ENCODE peak calls at places on chromosomes 2 and 18, in five cellular contexts. P is B cell, J is AG04450, Q is WTC11, N is mesothelial cell of epicardium. L is an unnamed sample.

GRCh38 chr2:37526323-37526722 is 145.1 kb downstream of the CDC42EP3 start:
- DNase-seq in P (no peak), J (no peak), Q (no peak), N (no peak), L (no peak)

GRCh38 chr2:156455366-156455975 is 19.3 kb downstream of the GPD2 start:
- DNase-seq in P (no peak), J (no peak), Q (no peak), N (no peak), L (no peak)

GRCh38 chr2:62653582-62654422 is 51.7 kb upstream of the EHBP1 start:
- DNase-seq in P (no peak), J (no peak), Q (no peak), N (no peak), L (no peak)

GRCh38 chr2:43269074-43269572 is 42.7 kb upstream of the ZFP36L2 start:
- DNase-seq in P (no peak), J (peak; percentile 92), Q (no peak), N (no peak), L (peak; percentile 80)

GRCh38 chr2:121771976-121772742 is 16.7 kb downstream of the TSN start:
- DNase-seq in P (no peak), J (peak; percentile 15), Q (no peak), N (no peak), L (no peak)

GRCh38 chr18:33231474-33232317 is 208.8 kb downstream of the CCDC178 start:
- DNase-seq in P (peak; percentile 52), J (peak; percentile 24), Q (peak; percentile 88), N (peak; percentile 71), L (peak; percentile 5)

GRCh38 chr2:66462196-66462825 is 27.4 kb downstream of the MEIS1 start:
- DNase-seq in P (no peak), J (no peak), Q (no peak), N (no peak), L (no peak)

GRCh38 chr2:127261835-127262234 is 32.1 kb downstream of the ERCC3 start:
- DNase-seq in P (no peak), J (no peak), Q (no peak), N (no peak), L (peak; percentile 48)

GRCh38 chr2:36482576-36483214 is 115.3 kb downstream of the FEZ2 start:
- DNase-seq in P (no peak), J (peak; percentile 55), Q (no peak), N (no peak), L (no peak)

GRCh38 chr18:11994708-11995444 is 13.6 kb downstream of the IMPA2 start:
- DNase-seq in P (no peak), J (no peak), Q (peak; percentile 56), N (no peak), L (no peak)

DNA sequence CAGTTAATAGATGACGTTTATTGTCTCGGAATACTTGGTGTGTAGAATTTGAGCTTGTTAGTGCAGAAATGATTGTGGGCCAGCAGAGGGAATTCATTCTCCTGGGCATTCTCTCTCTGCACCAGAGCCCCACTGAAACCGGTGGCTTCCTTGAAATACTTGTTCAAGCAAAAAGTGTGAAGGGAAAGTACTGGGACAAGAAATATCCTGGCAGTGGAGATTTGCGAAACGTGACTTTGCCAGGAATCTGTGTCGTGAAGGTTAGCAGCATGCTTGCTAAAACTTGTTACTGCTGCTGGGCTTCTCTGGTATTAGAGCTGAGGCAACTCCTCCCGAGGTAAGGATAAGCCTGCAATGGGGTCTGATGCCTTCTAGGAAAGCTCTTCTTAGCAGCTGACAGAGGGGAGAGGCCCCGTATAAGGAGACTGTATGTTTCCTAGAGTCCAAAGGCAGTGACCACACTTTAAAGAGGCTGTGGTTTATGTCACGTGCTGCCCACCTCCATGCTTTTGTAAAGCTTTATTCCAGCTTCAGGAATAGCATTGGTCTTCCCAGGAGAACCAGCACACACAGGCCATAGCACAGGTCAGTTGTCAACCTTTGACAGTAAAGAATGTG is 2.1 kb downstream of the ITGA6 start:
- DNase-seq in P (no peak), J (no peak), Q (no peak), N (no peak), L (no peak)
- TF ChIP-seq CTCF in P (no peak), J (peak; percentile 43), Q (no peak), N (no peak), L (peak; percentile 31)

GRCh38 chr2:70188460-70188859 is 2.4 kb downstream of the C2orf42 start:
- DNase-seq in P (no peak), J (no peak), Q (no peak), N (no peak), L (peak; percentile 11)

GRCh38 chr2:70190086-70190412 is 770 bp downstream of the C2orf42 start:
- DNase-seq in P (no peak), J (no peak), Q (no peak), N (no peak), L (peak; percentile 4)

GRCh38 chr2:70191244-70191735 is 471 bp upstream of the C2orf42 start:
- DNase-seq in P (no peak), J (no peak), Q (no peak), N (no peak), L (no peak)

GRCh38 chr2:70192516-70192915 is 1.7 kb upstream of the C2orf42 start:
- DNase-seq in P (no peak), J (no peak), Q (no peak), N (no peak), L (no peak)

GRCh38 chr2:70190413-70191243 is at the start of gene C2orf42:
- DNase-seq in P (peak; percentile 97), J (peak; percentile 94), Q (peak; percentile 88), N (peak; percentile 90), L (peak; percentile 90)
- TF ChIP-seq CTCF in P (no peak), J (peak; percentile 22), Q (no peak), N (no peak), L (no peak)

DNA sequence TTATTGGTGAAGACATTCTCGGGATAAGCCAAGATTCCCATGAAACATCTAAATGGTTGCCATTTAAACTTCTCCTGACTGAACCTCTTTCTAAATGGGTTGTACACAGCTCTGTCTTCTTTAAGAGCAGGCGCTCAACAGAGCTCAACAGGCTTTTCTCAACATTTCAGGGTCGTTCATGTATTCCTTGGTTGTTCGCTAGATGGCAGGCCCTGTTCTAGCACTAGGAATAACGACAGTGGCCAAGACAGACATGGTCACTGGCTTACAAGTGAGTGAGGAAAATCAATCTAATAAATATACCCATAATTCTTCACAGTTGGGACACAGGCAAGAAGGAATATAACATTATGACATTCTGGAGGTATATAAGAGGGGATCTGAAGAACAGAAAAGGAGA is 154.5 kb downstream of the SMAD2 start:
- DNase-seq in P (no peak), J (no peak), Q (no peak), N (no peak), L (no peak)
- TF ChIP-seq CTCF in P (no peak), J (peak; percentile 34), Q (no peak), N (no peak), L (peak; percentile 26)

DNA sequence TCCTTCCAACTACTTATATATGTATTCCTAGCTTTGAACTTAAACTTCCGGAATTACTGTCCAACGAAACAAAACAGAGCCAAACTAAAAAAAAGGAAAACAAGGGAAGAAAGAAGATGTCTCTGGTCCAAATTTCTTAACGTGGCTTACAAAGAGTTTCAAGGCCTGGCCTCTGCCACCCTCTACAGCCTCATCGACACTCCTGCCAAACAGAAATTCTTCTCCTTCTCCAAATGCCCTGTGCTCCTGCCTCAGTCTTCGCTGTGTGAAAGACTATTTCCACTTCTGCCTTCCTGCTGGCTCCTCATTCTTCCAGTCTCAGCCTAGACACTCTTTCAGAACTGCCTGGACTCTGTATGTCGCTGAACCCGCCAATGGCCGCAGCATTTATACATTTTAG is 249.2 kb downstream of the TXNL1 start:
- DNase-seq in P (no peak), J (no peak), Q (no peak), N (no peak), L (no peak)
- TF ChIP-seq CTCF in P (no peak), J (peak; percentile 28), Q (no peak), N (no peak), L (no peak)

GRCh38 chr18:23614891-23615290 is 28.6 kb upstream of the NPC1 start:
- DNase-seq in P (no peak), J (no peak), Q (no peak), N (no peak), L (no peak)

GRCh38 chr18:23619388-23619873 is 33.1 kb upstream of the NPC1 start:
- DNase-seq in P (peak; percentile 24), J (no peak), Q (peak; percentile 49), N (no peak), L (no peak)

GRCh38 chr18:23616258-23616657 is 30.0 kb upstream of the NPC1 start:
- DNase-seq in P (no peak), J (no peak), Q (no peak), N (no peak), L (no peak)

GRCh38 chr18:23617412-23618009 is 31.2 kb upstream of the NPC1 start:
- DNase-seq in P (no peak), J (no peak), Q (no peak), N (no peak), L (no peak)

GRCh38 chr18:23618862-23619387 is 32.6 kb upstream of the NPC1 start:
- DNase-seq in P (peak; percentile 14), J (no peak), Q (peak; percentile 70), N (peak; percentile 57), L (no peak)
- TF ChIP-seq CTCF in P (no peak), J (peak; percentile 2), Q (no peak), N (no peak), L (peak; percentile 39)

DNA sequence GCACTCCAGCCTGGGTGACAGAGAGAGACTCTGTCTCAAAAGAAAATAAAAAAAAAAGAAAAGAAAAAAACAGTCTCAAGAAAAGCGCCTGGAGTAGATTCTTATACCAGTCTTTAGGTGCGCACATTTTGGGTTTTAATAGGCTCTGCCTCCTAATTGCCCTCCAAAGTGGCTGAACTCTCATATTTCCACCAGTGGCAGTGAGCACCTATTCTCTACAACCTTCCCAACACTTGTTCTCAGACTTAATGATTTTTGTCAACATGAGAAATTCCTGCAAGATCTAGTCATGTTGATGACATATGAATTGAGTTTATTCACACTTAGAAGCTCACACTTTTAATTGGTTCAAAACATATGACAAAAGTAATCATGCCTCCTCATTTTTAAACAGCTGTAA is 39.0 kb downstream of the PLB1 start:
- DNase-seq in P (no peak), J (no peak), Q (no peak), N (no peak), L (no peak)
- TF ChIP-seq CTCF in P (no peak), J (no peak), Q (no peak), N (no peak), L (no peak)